ENCODE peak calls at places on chromosomes 13 and 19, in four cellular contexts. W is fibroblast of lung, L is GM12892, J is DMS53. C is an unnamed sample.

GRCh38 chr13:21104199-21105019 is 43.0 kb upstream of the LATS2 start:
- DNase-seq in L (no peak), J (no peak), W (no peak), C (no peak)

GRCh38 chr13:98900442-98900841 is 77.4 kb downstream of the DOCK9 start:
- DNase-seq in W (no peak), L (no peak), J (no peak), C (peak)

GRCh38 chr19:5181331-5181730 is 159.3 kb downstream of the PTPRS start:
- DNase-seq in J (no peak), L (no peak), W (no peak), C (no peak)

GRCh38 chr19:46126086-46126485 is 1.6 kb upstream of the IGFL3 start:
- DNase-seq in J (no peak), L (no peak), W (no peak), C (no peak)

GRCh38 chr13:23642110-23642509 is 71.9 kb downstream of the TNFRSF19 start:
- DNase-seq in L (no peak), J (peak), W (peak), C (no peak)

GRCh38 chr19:17510220-17510993 is 1.0 kb upstream of the PGLS start:
- DNase-seq in L (no peak), J (no peak), W (peak), C (no peak)

GRCh38 chr13:20475927-20476691 is 49.5 kb downstream of the CRYL1 start:
- DNase-seq in W (peak), L (peak), J (peak), C (no peak)

GRCh38 chr13:110109140-110109783 is 197.7 kb downstream of the COL4A1 start:
- DNase-seq in L (no peak), J (no peak), W (no peak), C (no peak)

GRCh38 chr19:39448271-39448670 is 2.9 kb downstream of the SUPT5H start:
- DNase-seq in W (peak), L (peak), J (no peak), C (peak)

GRCh38 chr19:47518139-47518538 is 3.3 kb upstream of the NAPA start:
- DNase-seq in J (no peak), L (no peak), W (peak), C (no peak)

GRCh38 chr13:99979453-99980200 is 2.0 kb upstream of the ZIC2 start:
- DNase-seq in L (no peak), W (no peak), J (peak), C (no peak)

GRCh38 chr13:114077938-114078335 is 54.5 kb downstream of the RASA3 start:
- DNase-seq in W (peak), L (no peak), J (peak), C (peak)